ENCODE peak calls at places on chromosomes 12 and 14, in eight cellular contexts. One of them, this sample, is unnamed.

GRCh38 chr14:101965796-101966718 is 1.7 kb downstream of the DYNC1H1 start:
- DNase-seq in epithelial cell of esophagus: no peak
- DNase-seq in fibroblast of mammary gland: peak; percentile 50
- DNase-seq in Calu3: no peak
- DNase-seq in CD8-positive, alpha-beta T cell: no peak
- DNase-seq in progenitor cell of endocrine pancreas: no peak
- DNase-seq in heart left ventricle: no peak
- DNase-seq in left ventricle myocardium inferior: no peak
- DNase-seq in this sample: no peak

GRCh38 chr14:39733741-39734140 is 301.5 kb upstream of the FBXO33 start:
- DNase-seq in epithelial cell of esophagus: no peak
- DNase-seq in fibroblast of mammary gland: no peak
- DNase-seq in Calu3: no peak
- DNase-seq in CD8-positive, alpha-beta T cell: no peak
- DNase-seq in progenitor cell of endocrine pancreas: no peak
- DNase-seq in heart left ventricle: no peak
- DNase-seq in left ventricle myocardium inferior: no peak
- DNase-seq in this sample: no peak

GRCh38 chr12:104600790-104601739 is 144.3 kb downstream of the CHST11 start:
- DNase-seq in epithelial cell of esophagus: no peak
- DNase-seq in fibroblast of mammary gland: no peak
- DNase-seq in Calu3: no peak
- DNase-seq in CD8-positive, alpha-beta T cell: no peak
- DNase-seq in progenitor cell of endocrine pancreas: no peak
- DNase-seq in heart left ventricle: no peak
- DNase-seq in left ventricle myocardium inferior: no peak
- DNase-seq in this sample: no peak

GRCh38 chr14:100422556-100423420 is 99.6 kb downstream of the SLC25A47 start:
- DNase-seq in epithelial cell of esophagus: no peak
- DNase-seq in fibroblast of mammary gland: peak; percentile 69
- DNase-seq in Calu3: no peak
- DNase-seq in CD8-positive, alpha-beta T cell: no peak
- DNase-seq in progenitor cell of endocrine pancreas: no peak
- DNase-seq in heart left ventricle: no peak
- DNase-seq in left ventricle myocardium inferior: no peak
- DNase-seq in this sample: no peak

GRCh38 chr12:125092872-125093680 is 27.8 kb downstream of the AACS start:
- DNase-seq in epithelial cell of esophagus: peak; percentile 73
- DNase-seq in fibroblast of mammary gland: peak; percentile 69
- DNase-seq in Calu3: peak; percentile 83
- DNase-seq in CD8-positive, alpha-beta T cell: no peak
- DNase-seq in progenitor cell of endocrine pancreas: no peak
- DNase-seq in heart left ventricle: peak; percentile 78
- DNase-seq in left ventricle myocardium inferior: peak; percentile 59
- DNase-seq in this sample: no peak

GRCh38 chr12:27573972-27574371 is 50.0 kb downstream of the PPFIBP1 start:
- DNase-seq in epithelial cell of esophagus: peak; percentile 36
- DNase-seq in fibroblast of mammary gland: peak; percentile 100
- DNase-seq in Calu3: no peak
- DNase-seq in CD8-positive, alpha-beta T cell: no peak
- DNase-seq in progenitor cell of endocrine pancreas: no peak
- DNase-seq in heart left ventricle: no peak
- DNase-seq in left ventricle myocardium inferior: no peak
- DNase-seq in this sample: no peak

GRCh38 chr12:22672951-22673350 is 48.0 kb downstream of the ETNK1 start:
- DNase-seq in epithelial cell of esophagus: no peak
- DNase-seq in fibroblast of mammary gland: peak; percentile 67
- DNase-seq in Calu3: no peak
- DNase-seq in CD8-positive, alpha-beta T cell: no peak
- DNase-seq in progenitor cell of endocrine pancreas: no peak
- DNase-seq in heart left ventricle: no peak
- DNase-seq in left ventricle myocardium inferior: no peak
- DNase-seq in this sample: no peak

GRCh38 chr14:29749327-29749726 is 178.3 kb downstream of the PRKD1 start:
- DNase-seq in epithelial cell of esophagus: no peak
- DNase-seq in fibroblast of mammary gland: peak; percentile 87
- DNase-seq in Calu3: peak; percentile 34
- DNase-seq in CD8-positive, alpha-beta T cell: no peak
- DNase-seq in progenitor cell of endocrine pancreas: no peak
- DNase-seq in heart left ventricle: no peak
- DNase-seq in left ventricle myocardium inferior: no peak
- DNase-seq in this sample: no peak

GRCh38 chr12:52514471-52515318 is 5.5 kb downstream of the KRT5 start:
- DNase-seq in epithelial cell of esophagus: peak; percentile 93
- DNase-seq in fibroblast of mammary gland: no peak
- DNase-seq in Calu3: no peak
- DNase-seq in CD8-positive, alpha-beta T cell: no peak
- DNase-seq in progenitor cell of endocrine pancreas: peak; percentile 7
- DNase-seq in heart left ventricle: no peak
- DNase-seq in left ventricle myocardium inferior: no peak
- DNase-seq in this sample: no peak

GRCh38 chr12:8146416-8146771 is 10.4 kb upstream of the ZNF705A start:
- DNase-seq in epithelial cell of esophagus: no peak
- DNase-seq in fibroblast of mammary gland: no peak
- DNase-seq in Calu3: no peak
- DNase-seq in CD8-positive, alpha-beta T cell: no peak
- DNase-seq in progenitor cell of endocrine pancreas: no peak
- DNase-seq in heart left ventricle: no peak
- DNase-seq in left ventricle myocardium inferior: no peak
- DNase-seq in this sample: no peak

GRCh38 chr12:11701398-11701797 is 51.9 kb downstream of the ETV6 start:
- DNase-seq in epithelial cell of esophagus: no peak
- DNase-seq in fibroblast of mammary gland: no peak
- DNase-seq in Calu3: no peak
- DNase-seq in CD8-positive, alpha-beta T cell: no peak
- DNase-seq in progenitor cell of endocrine pancreas: no peak
- DNase-seq in heart left ventricle: no peak
- DNase-seq in left ventricle myocardium inferior: no peak
- DNase-seq in this sample: no peak

GRCh38 chr12:52480073-52480472 is 6.5 kb upstream of the KRT6C start:
- DNase-seq in epithelial cell of esophagus: no peak
- DNase-seq in fibroblast of mammary gland: no peak
- DNase-seq in Calu3: no peak
- DNase-seq in CD8-positive, alpha-beta T cell: no peak
- DNase-seq in progenitor cell of endocrine pancreas: no peak
- DNase-seq in heart left ventricle: no peak
- DNase-seq in left ventricle myocardium inferior: no peak
- DNase-seq in this sample: no peak

GRCh38 chr14:103131580-103131979 is 8.3 kb downstream of the TNFAIP2 start:
- DNase-seq in epithelial cell of esophagus: no peak
- DNase-seq in fibroblast of mammary gland: no peak
- DNase-seq in Calu3: no peak
- DNase-seq in CD8-positive, alpha-beta T cell: no peak
- DNase-seq in progenitor cell of endocrine pancreas: no peak
- DNase-seq in heart left ventricle: no peak
- DNase-seq in left ventricle myocardium inferior: no peak
- DNase-seq in this sample: no peak

GRCh38 chr14:24609667-24610344 is at the start of gene GZMH:
- DNase-seq in epithelial cell of esophagus: no peak
- DNase-seq in fibroblast of mammary gland: no peak
- DNase-seq in Calu3: no peak
- DNase-seq in CD8-positive, alpha-beta T cell: no peak
- DNase-seq in progenitor cell of endocrine pancreas: no peak
- DNase-seq in heart left ventricle: no peak
- DNase-seq in left ventricle myocardium inferior: no peak
- DNase-seq in this sample: no peak

GRCh38 chr14:67168110-67168441 is 21.2 kb upstream of the GARIN2 start:
- DNase-seq in epithelial cell of esophagus: no peak
- DNase-seq in fibroblast of mammary gland: no peak
- DNase-seq in Calu3: no peak
- DNase-seq in CD8-positive, alpha-beta T cell: no peak
- DNase-seq in progenitor cell of endocrine pancreas: no peak
- DNase-seq in heart left ventricle: no peak
- DNase-seq in left ventricle myocardium inferior: no peak
- DNase-seq in this sample: no peak

GRCh38 chr12:25713264-25713663 is 160.2 kb upstream of the LMNTD1 start:
- DNase-seq in epithelial cell of esophagus: no peak
- DNase-seq in fibroblast of mammary gland: no peak
- DNase-seq in Calu3: no peak
- DNase-seq in CD8-positive, alpha-beta T cell: no peak
- DNase-seq in progenitor cell of endocrine pancreas: no peak
- DNase-seq in heart left ventricle: no peak
- DNase-seq in left ventricle myocardium inferior: no peak
- DNase-seq in this sample: no peak

DNA sequence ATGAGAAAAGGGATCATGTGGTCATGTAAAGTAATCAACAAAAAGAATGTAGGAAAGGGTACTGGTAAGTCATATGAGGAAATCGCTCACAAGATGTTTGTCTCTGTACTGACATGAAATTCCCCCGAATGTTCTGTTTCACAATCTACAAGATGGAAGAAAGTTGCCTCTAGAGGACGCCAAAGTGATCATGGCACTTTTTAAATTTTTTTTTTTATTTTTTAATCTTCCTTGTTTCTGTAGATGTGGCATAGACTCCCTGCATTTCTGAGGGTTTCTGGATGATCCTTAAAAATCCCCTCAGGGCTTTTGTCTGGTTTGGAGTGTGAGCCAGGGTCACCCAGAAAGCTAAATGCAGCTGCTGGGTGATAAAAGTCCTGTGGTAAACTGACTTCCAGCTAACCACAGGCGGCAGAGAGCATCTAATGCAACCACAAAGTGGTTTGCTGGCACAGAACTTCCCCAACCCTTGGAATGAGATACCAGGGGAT is 393.6 kb downstream of the CCDC91 start:
- DNase-seq in epithelial cell of esophagus: peak; percentile 52
- DNase-seq in fibroblast of mammary gland: peak; percentile 47
- DNase-seq in Calu3: no peak
- DNase-seq in CD8-positive, alpha-beta T cell: no peak
- DNase-seq in progenitor cell of endocrine pancreas: no peak
- DNase-seq in heart left ventricle: no peak
- DNase-seq in left ventricle myocardium inferior: no peak
- DNase-seq in this sample: no peak
- TF ChIP-seq CTCF in epithelial cell of esophagus: no peak
- TF ChIP-seq CTCF in fibroblast of mammary gland: peak; percentile 16
- TF ChIP-seq CTCF in Calu3: no peak
- TF ChIP-seq CTCF in CD8-positive, alpha-beta T cell: no peak
- TF ChIP-seq CTCF in progenitor cell of endocrine pancreas: no peak
- TF ChIP-seq CTCF in heart left ventricle: no peak
- TF ChIP-seq CTCF in left ventricle myocardium inferior: no peak
- TF ChIP-seq CTCF in this sample: no peak

GRCh38 chr12:116880213-116880816 is 926 bp downstream of the HRK start:
- DNase-seq in epithelial cell of esophagus: peak; percentile 14
- DNase-seq in fibroblast of mammary gland: peak; percentile 13
- DNase-seq in Calu3: no peak
- DNase-seq in CD8-positive, alpha-beta T cell: no peak
- DNase-seq in progenitor cell of endocrine pancreas: no peak
- DNase-seq in heart left ventricle: no peak
- DNase-seq in left ventricle myocardium inferior: no peak
- DNase-seq in this sample: no peak

GRCh38 chr12:116878567-116879508 is 2.4 kb downstream of the HRK start:
- DNase-seq in epithelial cell of esophagus: peak; percentile 32
- DNase-seq in fibroblast of mammary gland: no peak
- DNase-seq in Calu3: peak; percentile 41
- DNase-seq in CD8-positive, alpha-beta T cell: no peak
- DNase-seq in progenitor cell of endocrine pancreas: no peak
- DNase-seq in heart left ventricle: no peak
- DNase-seq in left ventricle myocardium inferior: no peak
- DNase-seq in this sample: no peak

GRCh38 chr12:116879509-116880212 is 1.6 kb downstream of the HRK start:
- DNase-seq in epithelial cell of esophagus: peak; percentile 8
- DNase-seq in fibroblast of mammary gland: no peak
- DNase-seq in Calu3: no peak
- DNase-seq in CD8-positive, alpha-beta T cell: no peak
- DNase-seq in progenitor cell of endocrine pancreas: no peak
- DNase-seq in heart left ventricle: no peak
- DNase-seq in left ventricle myocardium inferior: no peak
- DNase-seq in this sample: no peak

GRCh38 chr12:116874324-116874995 is 6.8 kb downstream of the HRK start:
- DNase-seq in epithelial cell of esophagus: no peak
- DNase-seq in fibroblast of mammary gland: no peak
- DNase-seq in Calu3: no peak
- DNase-seq in CD8-positive, alpha-beta T cell: no peak
- DNase-seq in progenitor cell of endocrine pancreas: no peak
- DNase-seq in heart left ventricle: no peak
- DNase-seq in left ventricle myocardium inferior: no peak
- DNase-seq in this sample: no peak

DNA sequence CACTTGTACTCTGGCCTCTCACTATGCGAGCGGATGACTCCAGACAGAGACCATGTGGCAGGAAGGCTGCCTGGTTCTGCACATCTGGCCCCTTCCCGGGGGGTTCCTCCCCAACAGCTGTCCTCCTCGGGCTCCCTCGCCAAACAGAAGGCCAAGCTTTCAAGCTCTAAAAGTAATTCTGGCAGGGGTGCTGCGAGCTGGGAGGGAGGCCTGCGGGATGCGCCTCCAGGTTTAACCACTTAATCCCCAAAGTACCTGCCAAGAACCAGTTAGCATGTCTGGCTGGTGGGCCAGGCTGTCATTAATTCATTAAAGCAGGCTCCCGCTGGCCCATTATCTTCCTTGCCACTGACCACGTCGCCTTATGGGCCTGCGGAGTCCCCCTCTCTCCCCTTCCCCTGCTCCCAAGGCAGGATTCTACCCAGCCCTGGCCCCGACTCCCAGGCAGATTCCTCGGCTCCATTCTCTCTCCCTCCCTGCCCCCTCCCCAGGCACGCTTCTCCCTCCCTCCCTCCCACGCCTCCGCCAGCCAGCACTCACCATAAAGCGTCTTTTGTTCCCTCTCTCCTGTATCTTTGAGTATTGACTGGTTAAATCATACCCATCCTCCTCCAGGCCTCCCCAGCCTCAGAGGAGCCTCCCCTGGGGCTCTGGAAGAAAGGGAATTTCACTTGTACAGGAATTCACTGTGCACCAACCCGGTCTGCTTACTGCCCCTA is 4.9 kb downstream of the HRK start:
- DNase-seq in epithelial cell of esophagus: no peak
- DNase-seq in fibroblast of mammary gland: no peak
- DNase-seq in Calu3: no peak
- DNase-seq in CD8-positive, alpha-beta T cell: no peak
- DNase-seq in progenitor cell of endocrine pancreas: no peak
- DNase-seq in heart left ventricle: no peak
- DNase-seq in left ventricle myocardium inferior: no peak
- DNase-seq in this sample: no peak
- TF ChIP-seq CTCF in epithelial cell of esophagus: no peak
- TF ChIP-seq CTCF in fibroblast of mammary gland: no peak
- TF ChIP-seq CTCF in Calu3: no peak
- TF ChIP-seq CTCF in CD8-positive, alpha-beta T cell: no peak
- TF ChIP-seq CTCF in progenitor cell of endocrine pancreas: no peak
- TF ChIP-seq CTCF in heart left ventricle: no peak
- TF ChIP-seq CTCF in left ventricle myocardium inferior: no peak
- TF ChIP-seq CTCF in this sample: no peak

GRCh38 chr12:102879144-102879763 is 37.8 kb downstream of the PAH start:
- DNase-seq in epithelial cell of esophagus: peak; percentile 83
- DNase-seq in fibroblast of mammary gland: peak; percentile 60
- DNase-seq in Calu3: peak; percentile 65
- DNase-seq in CD8-positive, alpha-beta T cell: no peak
- DNase-seq in progenitor cell of endocrine pancreas: no peak
- DNase-seq in heart left ventricle: no peak
- DNase-seq in left ventricle myocardium inferior: peak; percentile 22
- DNase-seq in this sample: no peak
- TF ChIP-seq CTCF in epithelial cell of esophagus: peak; percentile 57
- TF ChIP-seq CTCF in fibroblast of mammary gland: peak; percentile 29
- TF ChIP-seq CTCF in Calu3: peak; percentile 60
- TF ChIP-seq CTCF in CD8-positive, alpha-beta T cell: no peak
- TF ChIP-seq CTCF in progenitor cell of endocrine pancreas: peak; percentile 37
- TF ChIP-seq CTCF in heart left ventricle: no peak
- TF ChIP-seq CTCF in left ventricle myocardium inferior: peak; percentile 14
- TF ChIP-seq CTCF in this sample: no peak

DNA sequence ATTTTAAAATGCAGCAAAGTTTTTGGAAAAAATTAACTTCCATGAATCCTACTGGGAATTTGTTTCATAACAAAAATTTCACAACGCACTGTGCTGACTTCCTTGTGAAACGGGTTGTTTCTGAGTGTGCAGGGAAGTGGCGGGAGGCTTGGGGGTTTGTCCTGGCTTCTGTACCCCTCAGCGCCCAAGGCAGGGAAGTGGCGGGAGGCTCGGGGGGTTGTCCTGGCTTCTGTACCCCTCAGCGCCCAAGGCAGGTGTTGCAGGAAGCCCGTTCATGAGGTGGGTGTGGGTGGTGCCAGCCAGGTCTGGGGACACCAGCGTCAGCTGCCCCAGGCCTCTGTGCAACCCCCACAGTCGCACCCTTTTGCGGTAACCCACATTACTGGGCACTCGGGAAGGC is 25.1 kb downstream of the ADGRD1 start:
- DNase-seq in epithelial cell of esophagus: no peak
- DNase-seq in fibroblast of mammary gland: peak; percentile 5
- DNase-seq in Calu3: no peak
- DNase-seq in CD8-positive, alpha-beta T cell: no peak
- DNase-seq in progenitor cell of endocrine pancreas: no peak
- DNase-seq in heart left ventricle: no peak
- DNase-seq in left ventricle myocardium inferior: peak; percentile 47
- DNase-seq in this sample: no peak
- TF ChIP-seq CTCF in epithelial cell of esophagus: no peak
- TF ChIP-seq CTCF in fibroblast of mammary gland: no peak
- TF ChIP-seq CTCF in Calu3: no peak
- TF ChIP-seq CTCF in CD8-positive, alpha-beta T cell: no peak
- TF ChIP-seq CTCF in progenitor cell of endocrine pancreas: no peak
- TF ChIP-seq CTCF in heart left ventricle: no peak
- TF ChIP-seq CTCF in left ventricle myocardium inferior: no peak
- TF ChIP-seq CTCF in this sample: no peak